ENCODE peak calls at places on chromosomes 1 and 21, in six cellular contexts. Y is spleen, Z is K562, O is prostate gland, D is H1, V is suprapubic skin. T is an unnamed sample. For H3K27me3, the result is how much of the 10 kb centered on the place peaks cover.

GRCh38 chr21:46634427-46634826 is 1.0 kb upstream of the PRMT2 start:
- DNase-seq in Y (no peak), Z (no peak), O (no peak), D (no peak), V (no peak), T (no peak)

GRCh38 chr1:3133671-3134070 is 64.7 kb downstream of the PRDM16 start:
- DNase-seq in Y (no peak), Z (no peak), O (no peak), D (no peak), V (no peak), T (no peak)

GRCh38 chr1:39720094-39720999 is 18.3 kb upstream of the PPIE start:
- DNase-seq in Y (no peak), Z (peak), O (no peak), D (no peak), V (no peak), T (no peak)

GRCh38 chr1:200150721-200151120 is 123.2 kb downstream of the NR5A2 start:
- DNase-seq in Y (no peak), Z (peak), O (no peak), D (no peak), V (no peak), T (no peak)

GRCh38 chr1:167635233-167635648 is 5.2 kb downstream of the RCSD1 start:
- DNase-seq in Y (no peak), Z (peak), O (no peak), D (peak), V (no peak), T (peak)

GRCh38 chr1:234643111-234643849 is 33.3 kb upstream of the IRF2BP2 start:
- DNase-seq in Y (no peak), Z (no peak), O (no peak), D (no peak), V (no peak), T (no peak)

GRCh38 chr1:29962831-29963247 is 726.5 kb downstream of the PTPRU start:
- DNase-seq in Y (no peak), Z (no peak), O (no peak), D (no peak), V (peak), T (no peak)

GRCh38 chr1:201090536-201090935 is 21.7 kb downstream of the CACNA1S start:
- DNase-seq in Y (no peak), Z (no peak), O (no peak), D (no peak), V (no peak), T (no peak)

GRCh38 chr1:55053265-55053954 is 14.1 kb downstream of the PCSK9 start:
- DNase-seq in Y (no peak), Z (no peak), O (no peak), D (no peak), V (peak), T (no peak)

GRCh38 chr1:163085904-163086268 is 16.7 kb downstream of the RGS4 start:
- DNase-seq in Y (no peak), Z (no peak), O (no peak), D (no peak), V (no peak), T (no peak)

GRCh38 chr1:239719642-239720258 is 333.4 kb downstream of the CHRM3 start:
- DNase-seq in Y (no peak), Z (no peak), O (no peak), D (no peak), V (no peak), T (no peak)

GRCh38 chr21:45991606-45992301 is 10.2 kb downstream of the COL6A1 start:
- DNase-seq in Y (peak), Z (no peak), O (no peak), D (no peak), V (peak), T (no peak)

GRCh38 chr1:24961334-24961733 is 31.3 kb upstream of the RUNX3 start:
- DNase-seq in Y (peak), Z (no peak), O (no peak), D (no peak), V (no peak), T (no peak)

GRCh38 chr1:54172614-54173312 is 20.0 kb upstream of the CDCP2 start:
- DNase-seq in Y (peak), Z (no peak), O (no peak), D (no peak), V (no peak), T (no peak)

GRCh38 chr21:46002841-46003574 is 21.4 kb downstream of the COL6A1 start:
- DNase-seq in Y (peak), Z (no peak), O (peak), D (peak), V (peak), T (peak)

GRCh38 chr1:20233394-20233793 is 47.1 kb upstream of the PLA2G2C start:
- DNase-seq in Y (no peak), Z (peak), O (no peak), D (no peak), V (no peak), T (no peak)

GRCh38 chr1:5934058-5934884 is 58.0 kb downstream of the NPHP4 start:
- DNase-seq in Y (no peak), Z (no peak), O (no peak), D (peak), V (no peak), T (no peak)

GRCh38 chr1:65419681-65420589 is 533 bp upstream of the LEPR start:
- DNase-seq in Y (peak), Z (peak), O (peak), D (peak), V (peak), T (peak)

GRCh38 chr1:221725683-221726330 is 16.1 kb downstream of the DUSP10 start:
- DNase-seq in Y (no peak), Z (no peak), O (no peak), D (no peak), V (no peak), T (peak)

GRCh38 chr1:52345252-52345651 is 20.8 kb downstream of the CC2D1B start:
- DNase-seq in Y (no peak), Z (no peak), O (no peak), D (no peak), V (no peak), T (no peak)

GRCh38 chr1:23530089-23530749 is 814 bp downstream of the E2F2 start:
- DNase-seq in Y (no peak), Z (peak), O (no peak), D (no peak), V (no peak), T (no peak)

GRCh38 chr1:173393655-173393993 is 83.5 kb upstream of the PRDX6 start:
- DNase-seq in Y (no peak), Z (no peak), O (no peak), D (no peak), V (no peak), T (no peak)

GRCh38 chr21:28704746-28705145 is 287.9 kb downstream of the LTN1 start:
- DNase-seq in Y (no peak), Z (no peak), O (peak), D (no peak), V (no peak), T (no peak)

GRCh38 chr1:53572061-53572801 is 113.0 kb downstream of the DMRTB1 start:
- DNase-seq in Y (peak), Z (no peak), O (peak), D (no peak), V (peak), T (no peak)

GRCh38 chr1:179080866-179081695 is 789 bp upstream of the TOR3A start:
- DNase-seq in Y (no peak), Z (no peak), O (no peak), D (no peak), V (peak), T (no peak)

GRCh38 chr1:53367503-53368313 is 39.8 kb upstream of the LRP8 start:
- DNase-seq in Y (peak), Z (peak), O (no peak), D (peak), V (peak), T (peak)

GRCh38 chr1:94240822-94241221 is 3.4 kb upstream of the ARHGAP29 start:
- DNase-seq in Y (no peak), Z (no peak), O (no peak), D (no peak), V (no peak), T (no peak)

GRCh38 chr1:2229032-2229920 is 1.2 kb downstream of the SKI start:
- DNase-seq in Y (peak), Z (peak), O (peak), D (peak), V (peak), T (no peak)

GRCh38 chr1:42993631-42994121 is 35.0 kb upstream of the SLC2A1 start:
- DNase-seq in Y (no peak), Z (no peak), O (peak), D (no peak), V (no peak), T (no peak)

GRCh38 chr1:233081686-233082085 is 131.3 kb downstream of the NTPCR start:
- DNase-seq in Y (no peak), Z (no peak), O (no peak), D (no peak), V (no peak), T (no peak)

GRCh38 chr1:36351222-36351977 is 28.0 kb upstream of the EVA1B start:
- DNase-seq in Y (peak), Z (no peak), O (no peak), D (no peak), V (no peak), T (no peak)

GRCh38 chr1:36203554-36204346 is 20.5 kb upstream of the THRAP3 start:
- DNase-seq in Y (peak), Z (no peak), O (no peak), D (peak), V (no peak), T (no peak)

GRCh38 chr1:112889052-112889451 is 66.9 kb downstream of the SLC16A1 start:
- DNase-seq in Y (no peak), Z (no peak), O (no peak), D (no peak), V (no peak), T (no peak)

GRCh38 chr21:33135925-33136324 is 66.0 kb downstream of the OLIG1 start:
- DNase-seq in Y (no peak), Z (no peak), O (no peak), D (no peak), V (no peak), T (no peak)

GRCh38 chr1:235595079-235595478 is 54.5 kb downstream of the GNG4 start:
- DNase-seq in Y (peak), Z (no peak), O (no peak), D (no peak), V (no peak), T (no peak)

GRCh38 chr1:111507411-111508201 is 4.2 kb upstream of the ADORA3 start:
- DNase-seq in Y (peak), Z (peak), O (peak), D (peak), V (peak), T (peak)

GRCh38 chr1:172704003-172704402 is 45.1 kb downstream of the FASLG start:
- DNase-seq in Y (no peak), Z (no peak), O (no peak), D (no peak), V (no peak), T (no peak)

GRCh38 chr1:241747992-241748391 is 95.9 kb downstream of the WDR64 start:
- DNase-seq in Y (no peak), Z (no peak), O (no peak), D (peak), V (no peak), T (no peak)

GRCh38 chr1:200889571-200889970 is 5.1 kb upstream of the INAVA start:
- DNase-seq in Y (no peak), Z (no peak), O (no peak), D (no peak), V (no peak), T (no peak)

DNA sequence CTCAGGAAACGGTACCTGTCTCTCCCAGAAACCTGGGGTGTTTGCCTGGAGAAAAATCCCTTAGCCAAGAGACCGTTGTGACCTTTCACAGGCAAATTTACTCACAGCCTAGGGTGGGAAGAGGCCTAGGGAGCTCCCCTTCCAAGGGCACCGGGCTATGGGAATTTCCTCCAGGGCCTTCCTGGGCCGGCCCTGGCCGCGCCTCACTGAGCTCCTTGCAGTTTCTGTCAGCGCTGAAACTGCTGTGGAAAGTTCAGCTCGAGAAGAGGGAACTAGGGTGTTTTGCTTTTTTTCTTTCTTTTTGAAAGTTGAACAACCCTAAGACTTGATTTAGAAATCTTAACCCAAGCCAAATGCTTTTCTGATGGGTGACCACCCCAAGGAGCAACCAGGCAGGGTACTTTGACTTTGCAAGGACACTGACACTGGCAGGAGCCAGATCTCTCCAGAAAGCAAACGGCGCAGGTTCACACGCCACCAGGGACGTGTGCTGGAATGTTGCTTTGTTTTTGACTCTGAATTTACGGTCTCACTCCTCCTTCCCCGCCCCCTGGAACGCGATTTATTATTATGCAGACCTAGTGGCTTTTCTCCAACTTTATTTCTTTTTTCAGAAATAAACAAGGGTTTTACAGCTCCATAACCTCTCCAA is 229.6 kb upstream of the JUN start:
- DNase-seq in Y (peak), Z (no peak), O (peak), D (peak), V (peak), T (no peak)
- TF ChIP-seq POLR2AphosphoS5 in Y (no peak), Z (no peak), O (peak), D (no peak), V (no peak), T (peak)

GRCh38 chr1:998051-998821 is 1.7 kb downstream of the HES4 start:
- DNase-seq in Y (peak), Z (no peak), O (no peak), D (peak), V (peak), T (no peak)

GRCh38 chr1:995665-996633 is 3.9 kb downstream of the HES4 start:
- DNase-seq in Y (peak), Z (no peak), O (no peak), D (no peak), V (peak), T (no peak)

GRCh38 chr1:998905-999796 is 746 bp downstream of the HES4 start:
- DNase-seq in Y (peak), Z (peak), O (no peak), D (peak), V (peak), T (no peak)

GRCh38 chr1:996851-997727 is 2.8 kb downstream of the HES4 start:
- DNase-seq in Y (no peak), Z (no peak), O (no peak), D (no peak), V (peak), T (no peak)

GRCh38 chr1:997728-998050 is 2.2 kb downstream of the HES4 start:
- DNase-seq in Y (no peak), Z (no peak), O (no peak), D (no peak), V (no peak), T (no peak)
- H3K27me3 ChIP-seq in Y (half or more), Z (under half), O (under half), D (under half), V (half or more), T (under half)

GRCh38 chr1:15620890-15621682 is 3.8 kb downstream of the DDI2 start:
- DNase-seq in Y (no peak), Z (no peak), O (no peak), D (no peak), V (no peak), T (no peak)

GRCh38 chr1:15621975-15622374 is 4.7 kb downstream of the DDI2 start:
- DNase-seq in Y (no peak), Z (no peak), O (no peak), D (no peak), V (no peak), T (no peak)

GRCh38 chr1:15617874-15618684 is 821 bp downstream of the DDI2 start:
- DNase-seq in Y (no peak), Z (peak), O (peak), D (peak), V (peak), T (no peak)

GRCh38 chr1:15618685-15619525 is 1.6 kb downstream of the DDI2 start:
- DNase-seq in Y (no peak), Z (no peak), O (peak), D (no peak), V (no peak), T (no peak)

DNA sequence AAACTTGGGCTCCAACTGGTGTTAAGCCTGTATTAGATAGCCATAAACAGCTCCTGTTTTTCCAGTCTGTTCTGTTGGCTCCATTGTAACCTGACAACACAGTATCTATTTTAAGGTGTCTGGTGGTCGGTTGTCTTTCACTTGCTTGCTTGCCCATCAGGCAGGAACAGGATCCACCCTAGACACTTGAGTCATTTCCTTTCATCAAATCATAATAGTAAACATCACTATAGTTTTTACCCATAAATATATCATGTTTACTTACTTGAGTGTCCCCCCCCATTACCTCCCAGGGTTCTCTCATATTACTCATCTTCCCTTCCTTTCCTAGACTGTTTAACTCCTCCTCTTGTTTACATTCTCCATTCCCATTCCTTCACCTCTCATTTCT is 2.9 kb downstream of the DDI2 start:
- DNase-seq in Y (no peak), Z (peak), O (no peak), D (no peak), V (no peak), T (no peak)
- TF ChIP-seq POLR2A in Y (no peak), Z (no peak), O (no peak), D (no peak), V (no peak), T (no peak)

GRCh38 chr21:44325386-44326271 is 13.6 kb downstream of the CFAP410 start:
- DNase-seq in Y (no peak), Z (no peak), O (no peak), D (no peak), V (no peak), T (no peak)
- TF ChIP-seq POLR2AphosphoS5 in Y (peak), Z (no peak), O (no peak), D (no peak), V (no peak), T (no peak)

GRCh38 chr1:61279570-61279969 is 197.2 kb downstream of the NFIA start:
- DNase-seq in Y (no peak), Z (no peak), O (no peak), D (no peak), V (no peak), T (peak)
- H3K27me3 ChIP-seq in Y (under half), Z (under half), O (under half), D (under half), V (under half), T (under half)

GRCh38 chr1:116532698-116533424 is 38.0 kb downstream of the CD58 start:
- DNase-seq in Y (no peak), Z (no peak), O (no peak), D (no peak), V (no peak), T (no peak)
- TF ChIP-seq POLR2A in Y (no peak), Z (no peak), O (no peak), D (no peak), V (no peak), T (no peak)

DNA sequence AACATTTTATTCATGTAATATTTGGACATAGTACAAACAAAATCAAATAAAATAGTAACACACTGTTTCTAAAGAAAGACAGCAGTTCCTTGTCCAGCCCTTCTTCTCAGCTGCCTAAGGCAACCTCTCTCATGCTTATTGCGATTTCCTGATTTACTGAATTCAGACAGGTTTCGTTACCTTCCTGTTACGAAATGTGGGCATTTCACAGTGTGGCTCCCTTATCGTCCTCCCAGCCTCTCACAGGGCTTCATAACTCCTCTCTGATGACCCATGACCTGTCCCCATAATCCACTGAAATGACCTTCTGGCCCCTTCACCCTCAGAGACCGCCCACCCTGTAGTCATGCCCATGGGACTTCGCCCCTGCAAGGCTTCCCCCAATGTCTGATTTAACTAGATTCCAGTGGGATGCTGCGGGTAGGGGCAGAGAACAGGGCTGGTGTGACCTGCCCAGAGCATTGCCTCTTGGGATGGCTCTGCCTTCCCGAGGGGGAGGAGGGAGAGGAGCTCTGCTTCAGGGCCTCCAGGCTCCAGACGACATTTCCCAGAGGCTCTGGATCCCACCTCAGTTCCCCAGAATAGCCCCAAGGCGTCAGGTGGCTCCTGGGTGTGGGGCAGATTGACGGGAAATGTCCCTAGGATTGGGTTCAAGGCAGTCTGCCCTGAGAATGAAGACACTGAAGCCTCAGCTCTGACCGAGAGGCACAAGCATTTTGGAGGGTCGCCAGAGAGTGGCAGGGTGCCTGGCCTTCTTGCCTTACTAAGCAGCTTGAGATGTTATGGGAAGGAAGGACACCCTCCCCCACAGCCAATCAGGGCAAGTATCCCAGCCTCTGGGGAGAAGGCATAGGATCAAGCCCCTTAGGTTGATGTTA is 20.6 kb downstream of the PADI2 start:
- DNase-seq in Y (no peak), Z (no peak), O (no peak), D (no peak), V (no peak), T (no peak)
- TF ChIP-seq POLR2AphosphoS5 in Y (no peak), Z (no peak), O (no peak), D (no peak), V (no peak), T (no peak)

GRCh38 chr1:156901966-156902922 is 8.7 kb downstream of the PEAR1 start:
- DNase-seq in Y (no peak), Z (no peak), O (no peak), D (no peak), V (no peak), T (no peak)
- H3K27me3 ChIP-seq in Y (under half), Z (under half), O (under half), D (under half), V (under half), T (under half)